ENCODE peak calls at places on chromosomes 1 and 21, in five cellular contexts. B, G, W, S and I are unnamed samples.

GRCh38 chr1:50027794-50028193 is 4.0 kb upstream of the AGBL4 start:
- DNase-seq in B (no peak), G (no peak), W (no peak), S (no peak), I (no peak)

GRCh38 chr21:27277122-27277521 is 310.2 kb upstream of the ADAMTS5 start:
- DNase-seq in B (no peak), G (no peak), W (no peak), S (peak), I (no peak)

GRCh38 chr21:34091032-34091431 is 17.7 kb downstream of the MRPS6 start:
- DNase-seq in B (no peak), G (no peak), W (no peak), S (no peak), I (no peak)

GRCh38 chr21:45981641-45982255 is at the start of gene COL6A1:
- DNase-seq in B (peak), G (peak), W (peak), S (peak), I (peak)

GRCh38 chr1:12188115-12188514 is 21.3 kb downstream of the TNFRSF1B start:
- DNase-seq in B (no peak), G (peak), W (no peak), S (no peak), I (no peak)

GRCh38 chr1:20389551-20389950 is 96.5 kb downstream of the CAMK2N1 start:
- DNase-seq in B (no peak), G (no peak), W (no peak), S (no peak), I (no peak)

GRCh38 chr1:109764561-109765482 is 1.1 kb upstream of the EPS8L3 start:
- DNase-seq in B (no peak), G (no peak), W (no peak), S (no peak), I (no peak)

GRCh38 chr1:33930346-33931114 is 66.7 kb downstream of the HMGB4 start:
- DNase-seq in B (no peak), G (no peak), W (no peak), S (no peak), I (no peak)

GRCh38 chr1:237012789-237013383 is 8.6 kb upstream of the MT1HL1 start:
- DNase-seq in B (no peak), G (no peak), W (no peak), S (no peak), I (no peak)

GRCh38 chr1:48938975-48939374 is 162.3 kb upstream of the BEND5 start:
- DNase-seq in B (no peak), G (no peak), W (no peak), S (no peak), I (no peak)

GRCh38 chr1:207983044-207983443 is 72.1 kb upstream of the CD34 start:
- DNase-seq in B (no peak), G (no peak), W (no peak), S (no peak), I (no peak)

GRCh38 chr1:97196825-97197516 is 475.4 kb downstream of the PTBP2 start:
- DNase-seq in B (no peak), G (no peak), W (no peak), S (no peak), I (no peak)

GRCh38 chr21:21210552-21210951 is 212.3 kb downstream of the NCAM2 start:
- DNase-seq in B (no peak), G (no peak), W (no peak), S (no peak), I (no peak)

GRCh38 chr1:52599236-52599635 is 2.9 kb upstream of the GPX7 start:
- DNase-seq in B (no peak), G (no peak), W (peak), S (no peak), I (no peak)

GRCh38 chr1:164452549-164452948 is 106.4 kb upstream of the PBX1 start:
- DNase-seq in B (no peak), G (no peak), W (no peak), S (no peak), I (no peak)

GRCh38 chr1:20848162-20848561 is 61.1 kb upstream of the HP1BP3 start:
- DNase-seq in B (no peak), G (no peak), W (no peak), S (no peak), I (no peak)

GRCh38 chr1:64474639-64475038 is 4.7 kb downstream of the CACHD1 start:
- DNase-seq in B (no peak), G (no peak), W (no peak), S (no peak), I (no peak)

GRCh38 chr1:196538473-196538872 is 69.8 kb downstream of the KCNT2 start:
- DNase-seq in B (no peak), G (no peak), W (no peak), S (no peak), I (no peak)

GRCh38 chr1:167420510-167420909 is 97.8 kb downstream of the CD247 start:
- DNase-seq in B (no peak), G (no peak), W (no peak), S (no peak), I (no peak)

GRCh38 chr1:96364576-96364975 is 357.0 kb upstream of the PTBP2 start:
- DNase-seq in B (no peak), G (no peak), W (no peak), S (no peak), I (no peak)

GRCh38 chr1:168291222-168291824 is 10.6 kb downstream of the TBX19 start:
- DNase-seq in B (no peak), G (no peak), W (no peak), S (peak), I (no peak)

GRCh38 chr1:47598357-47598756 is 160.5 kb downstream of the FOXD2 start:
- DNase-seq in B (no peak), G (peak), W (no peak), S (no peak), I (no peak)

GRCh38 chr1:108590436-108590835 is 30.5 kb downstream of the EEIG2 start:
- DNase-seq in B (no peak), G (no peak), W (no peak), S (peak), I (no peak)

GRCh38 chr1:97870574-97870973 is 50.3 kb downstream of the DPYD start:
- DNase-seq in B (peak), G (no peak), W (no peak), S (no peak), I (no peak)

GRCh38 chr1:201185527-201186128 is 5.0 kb upstream of the IGFN1 start:
- DNase-seq in B (no peak), G (no peak), W (no peak), S (no peak), I (no peak)
- H2BK12ac ChIP-seq in B (no peak), G (no peak), W (peak), S (no peak), I (no peak)

DNA sequence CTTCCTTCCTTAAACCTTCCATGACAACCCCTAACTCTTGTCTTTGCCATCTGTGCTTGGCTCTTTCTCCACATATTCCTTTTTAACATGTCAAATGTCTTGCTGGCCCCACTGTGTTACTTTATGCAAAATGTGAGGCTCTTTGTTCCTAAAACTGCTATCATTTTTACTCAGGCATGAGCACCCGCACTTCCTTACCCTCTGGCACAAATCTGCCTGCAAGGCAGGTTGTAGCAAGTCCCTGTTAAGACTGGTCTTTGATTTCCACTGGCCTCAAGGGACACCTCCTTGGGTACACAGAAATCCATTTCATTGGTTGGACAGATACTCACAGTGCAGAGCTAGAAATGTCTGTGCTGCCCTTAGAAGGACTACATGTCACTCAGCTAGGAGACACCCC is 142.9 kb downstream of the HUNK start:
- DNase-seq in B (no peak), G (no peak), W (no peak), S (no peak), I (no peak)
- H2BK12ac ChIP-seq in B (no peak), G (peak), W (no peak), S (no peak), I (no peak)

GRCh38 chr1:10850026-10850425 is 53.6 kb upstream of the CASZ1 start:
- DNase-seq in B (no peak), G (no peak), W (no peak), S (no peak), I (no peak)

GRCh38 chr1:10852486-10852885 is 56.0 kb upstream of the CASZ1 start:
- DNase-seq in B (no peak), G (no peak), W (no peak), S (no peak), I (no peak)

GRCh38 chr1:10851024-10852013 is 54.9 kb upstream of the CASZ1 start:
- DNase-seq in B (no peak), G (no peak), W (no peak), S (no peak), I (no peak)

GRCh38 chr1:10852018-10852417 is 55.6 kb upstream of the CASZ1 start:
- DNase-seq in B (no peak), G (no peak), W (no peak), S (no peak), I (no peak)

GRCh38 chr1:10848109-10848684 is 51.8 kb upstream of the CASZ1 start:
- DNase-seq in B (no peak), G (no peak), W (no peak), S (peak), I (no peak)
- H2BK12ac ChIP-seq in B (no peak), G (no peak), W (no peak), S (no peak), I (no peak)

DNA sequence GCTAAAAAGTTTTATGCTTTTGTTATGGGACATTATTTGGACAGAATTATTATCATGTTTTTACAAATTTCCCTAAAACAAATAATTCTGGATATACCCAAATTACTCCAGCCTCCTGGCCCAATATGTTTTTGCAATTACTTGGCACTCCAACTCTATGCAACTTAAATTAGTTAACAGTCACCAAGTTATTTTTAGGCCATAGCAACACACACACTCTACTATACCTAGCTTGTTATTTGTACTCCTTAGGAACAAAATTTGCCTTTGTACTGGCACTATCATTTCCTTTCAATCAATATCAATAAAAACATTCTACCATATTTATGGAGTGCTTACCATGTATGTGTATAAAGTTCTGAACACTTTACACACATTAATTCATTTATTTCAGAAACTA is 7.7 kb downstream of the DUSP10 start:
- DNase-seq in B (no peak), G (no peak), W (no peak), S (no peak), I (no peak)
- H2BK12ac ChIP-seq in B (no peak), G (no peak), W (no peak), S (no peak), I (no peak)

GRCh38 chr1:233734456-233734855 is 120.5 kb downstream of the KCNK1 start:
- DNase-seq in B (no peak), G (no peak), W (no peak), S (no peak), I (no peak)
- H2BK12ac ChIP-seq in B (no peak), G (no peak), W (peak), S (no peak), I (no peak)

GRCh38 chr1:178500936-178501554 is 4.3 kb upstream of the CLEC20A start:
- DNase-seq in B (no peak), G (peak), W (no peak), S (no peak), I (no peak)

GRCh38 chr1:178502856-178503255 is 6.1 kb upstream of the CLEC20A start:
- DNase-seq in B (no peak), G (no peak), W (peak), S (no peak), I (no peak)

GRCh38 chr1:178501705-178502329 is 5.1 kb upstream of the CLEC20A start:
- DNase-seq in B (peak), G (peak), W (peak), S (peak), I (peak)

GRCh38 chr1:178503849-178504248 is 7.1 kb upstream of the CLEC20A start:
- DNase-seq in B (no peak), G (no peak), W (no peak), S (no peak), I (no peak)

GRCh38 chr1:178502330-178502714 is 5.6 kb upstream of the CLEC20A start:
- DNase-seq in B (no peak), G (no peak), W (no peak), S (no peak), I (no peak)
- H2BK12ac ChIP-seq in B (no peak), G (no peak), W (no peak), S (no peak), I (no peak)

GRCh38 chr21:18548249-18548648 is 144.7 kb upstream of the TMPRSS15 start:
- DNase-seq in B (no peak), G (no peak), W (no peak), S (no peak), I (no peak)

GRCh38 chr21:18549214-18549905 is 145.8 kb upstream of the TMPRSS15 start:
- DNase-seq in B (no peak), G (no peak), W (no peak), S (no peak), I (no peak)

GRCh38 chr21:18547347-18547746 is 143.8 kb upstream of the TMPRSS15 start:
- DNase-seq in B (no peak), G (no peak), W (no peak), S (no peak), I (no peak)

GRCh38 chr21:18550361-18550760 is 146.8 kb upstream of the TMPRSS15 start:
- DNase-seq in B (no peak), G (no peak), W (no peak), S (no peak), I (no peak)

DNA sequence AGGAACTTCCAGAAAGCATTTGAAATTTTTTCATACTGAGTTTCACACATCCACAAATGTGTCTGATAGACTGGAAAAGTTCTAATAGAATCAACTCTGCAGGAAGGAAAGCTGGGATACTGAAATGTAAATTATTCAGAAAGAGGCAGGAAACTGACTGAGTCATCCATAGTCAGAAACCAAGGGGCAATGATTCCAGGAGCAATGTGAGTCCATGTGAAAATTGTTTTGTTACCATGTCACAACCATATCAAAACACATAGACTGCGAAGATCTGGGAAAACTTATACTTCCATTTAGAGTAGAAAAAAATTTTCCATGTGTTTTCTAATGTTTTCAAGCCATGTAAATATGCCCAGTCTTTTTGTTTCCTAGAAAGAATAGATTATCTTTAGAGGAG is 142.3 kb upstream of the TMPRSS15 start:
- DNase-seq in B (no peak), G (no peak), W (no peak), S (peak), I (no peak)
- H2BK12ac ChIP-seq in B (no peak), G (no peak), W (no peak), S (no peak), I (no peak)

GRCh38 chr21:42840411-42841155 is 38.8 kb downstream of the WDR4 start:
- DNase-seq in B (no peak), G (peak), W (no peak), S (no peak), I (no peak)
- H2BK12ac ChIP-seq in B (no peak), G (no peak), W (no peak), S (no peak), I (peak)

DNA sequence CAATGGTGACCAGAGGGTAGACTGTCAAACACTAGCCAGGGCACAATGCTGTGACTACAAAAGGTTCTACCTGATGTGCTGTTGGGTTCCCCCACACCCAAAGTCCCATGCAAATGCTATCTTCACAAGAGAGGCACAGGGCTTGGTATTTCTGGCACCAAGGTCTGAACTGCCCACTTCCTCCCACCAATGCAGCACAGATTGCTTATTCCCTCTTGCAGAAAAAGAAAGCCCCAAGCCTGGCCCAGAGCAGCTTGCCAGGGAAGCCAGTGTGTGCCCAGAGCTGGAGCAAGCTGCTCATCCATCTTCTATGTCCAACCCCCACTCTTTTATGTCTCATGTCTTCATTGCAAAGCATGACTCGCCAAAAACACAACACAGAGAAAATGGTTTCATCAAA is 149.4 kb upstream of the CAMK1G start:
- DNase-seq in B (no peak), G (no peak), W (no peak), S (no peak), I (no peak)
- H2BK12ac ChIP-seq in B (no peak), G (no peak), W (peak), S (no peak), I (peak)

GRCh38 chr1:61109910-61110309 is 27.5 kb downstream of the NFIA start:
- DNase-seq in B (no peak), G (no peak), W (no peak), S (no peak), I (no peak)

GRCh38 chr1:61110587-61110986 is 28.2 kb downstream of the NFIA start:
- DNase-seq in B (no peak), G (no peak), W (no peak), S (no peak), I (no peak)

GRCh38 chr1:61107638-61108037 is 25.3 kb downstream of the NFIA start:
- DNase-seq in B (no peak), G (no peak), W (no peak), S (no peak), I (no peak)

GRCh38 chr1:61111084-61112050 is 29.0 kb downstream of the NFIA start:
- DNase-seq in B (no peak), G (no peak), W (no peak), S (no peak), I (no peak)

DNA sequence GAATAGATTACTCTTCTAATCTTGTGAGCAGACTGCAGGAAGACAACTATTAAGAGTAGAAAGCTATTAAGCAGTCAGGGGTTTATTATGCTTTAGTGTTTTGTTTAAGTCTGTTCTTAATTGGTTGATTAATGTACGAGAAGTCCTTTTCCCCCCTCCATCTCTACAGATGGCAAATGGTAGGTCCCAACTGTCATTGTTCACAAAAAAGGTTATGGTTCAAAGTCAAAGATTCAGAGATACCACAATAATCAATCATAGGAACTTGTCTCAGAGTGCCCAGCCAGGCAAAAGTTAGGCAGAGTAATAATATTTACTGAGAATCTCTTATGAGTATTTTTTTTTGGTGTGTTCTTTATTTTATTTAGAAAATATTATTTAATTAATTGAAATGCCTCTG is 26.8 kb downstream of the NFIA start:
- DNase-seq in B (no peak), G (no peak), W (no peak), S (no peak), I (no peak)
- H2BK12ac ChIP-seq in B (no peak), G (no peak), W (no peak), S (no peak), I (no peak)